ENCODE peak calls at places on chromosomes 3 and 15, in ten cellular contexts. One of them, this sample, is unnamed.

GRCh38 chr3:88003115-88003755 is 55.6 kb downstream of the CGGBP1 start:
- DNase-seq in stimulated activated naive CD8-positive, alpha-beta T cell treated with anti-CD3 and anti-CD28 coated beads, Interleukin-15, Interleukin-2, amounts not matched to agents 100 U/mL and 50 U/mL, for 24 hours: peak
- DNase-seq in GM12864: no peak
- DNase-seq in brain microvascular endothelial cell: peak
- DNase-seq in GM23248: peak
- DNase-seq in astrocyte of the spinal cord: peak
- DNase-seq in left lung: no peak
- DNase-seq in RWPE1: peak
- DNase-seq in AG10803: peak
- DNase-seq in cardiac fibroblast: peak
- DNase-seq in this sample: no peak

GRCh38 chr15:27847775-27848710 is 251.1 kb downstream of the OCA2 start:
- DNase-seq in stimulated activated naive CD8-positive, alpha-beta T cell treated with anti-CD3 and anti-CD28 coated beads, Interleukin-15, Interleukin-2, amounts not matched to agents 100 U/mL and 50 U/mL, for 24 hours: no peak
- DNase-seq in GM12864: no peak
- DNase-seq in brain microvascular endothelial cell: no peak
- DNase-seq in GM23248: no peak
- DNase-seq in astrocyte of the spinal cord: no peak
- DNase-seq in left lung: peak
- DNase-seq in RWPE1: no peak
- DNase-seq in AG10803: no peak
- DNase-seq in cardiac fibroblast: no peak
- DNase-seq in this sample: no peak

GRCh38 chr3:141275973-141276372 is 44.3 kb downstream of the PXYLP1 start:
- DNase-seq in stimulated activated naive CD8-positive, alpha-beta T cell treated with anti-CD3 and anti-CD28 coated beads, Interleukin-15, Interleukin-2, amounts not matched to agents 100 U/mL and 50 U/mL, for 24 hours: no peak
- DNase-seq in GM12864: no peak
- DNase-seq in brain microvascular endothelial cell: peak
- DNase-seq in GM23248: peak
- DNase-seq in astrocyte of the spinal cord: no peak
- DNase-seq in left lung: no peak
- DNase-seq in RWPE1: peak
- DNase-seq in AG10803: no peak
- DNase-seq in cardiac fibroblast: peak
- DNase-seq in this sample: no peak

GRCh38 chr3:11668243-11669232 is 24.8 kb upstream of the VGLL4 start:
- DNase-seq in stimulated activated naive CD8-positive, alpha-beta T cell treated with anti-CD3 and anti-CD28 coated beads, Interleukin-15, Interleukin-2, amounts not matched to agents 100 U/mL and 50 U/mL, for 24 hours: no peak
- DNase-seq in GM12864: no peak
- DNase-seq in brain microvascular endothelial cell: no peak
- DNase-seq in GM23248: peak
- DNase-seq in astrocyte of the spinal cord: no peak
- DNase-seq in left lung: no peak
- DNase-seq in RWPE1: no peak
- DNase-seq in AG10803: peak
- DNase-seq in cardiac fibroblast: peak
- DNase-seq in this sample: no peak

GRCh38 chr15:70351391-70351790 is 253.7 kb upstream of the TLE3 start:
- DNase-seq in stimulated activated naive CD8-positive, alpha-beta T cell treated with anti-CD3 and anti-CD28 coated beads, Interleukin-15, Interleukin-2, amounts not matched to agents 100 U/mL and 50 U/mL, for 24 hours: no peak
- DNase-seq in GM12864: no peak
- DNase-seq in brain microvascular endothelial cell: no peak
- DNase-seq in GM23248: no peak
- DNase-seq in astrocyte of the spinal cord: no peak
- DNase-seq in left lung: no peak
- DNase-seq in RWPE1: no peak
- DNase-seq in AG10803: no peak
- DNase-seq in cardiac fibroblast: no peak
- DNase-seq in this sample: no peak

GRCh38 chr3:126394179-126394976 is at the start of gene CFAP100:
- DNase-seq in stimulated activated naive CD8-positive, alpha-beta T cell treated with anti-CD3 and anti-CD28 coated beads, Interleukin-15, Interleukin-2, amounts not matched to agents 100 U/mL and 50 U/mL, for 24 hours: no peak
- DNase-seq in GM12864: no peak
- DNase-seq in brain microvascular endothelial cell: peak
- DNase-seq in GM23248: peak
- DNase-seq in astrocyte of the spinal cord: peak
- DNase-seq in left lung: peak
- DNase-seq in RWPE1: no peak
- DNase-seq in AG10803: peak
- DNase-seq in cardiac fibroblast: peak
- DNase-seq in this sample: no peak

GRCh38 chr3:127212231-127212630 is 19.3 kb downstream of the PRR23E start:
- DNase-seq in stimulated activated naive CD8-positive, alpha-beta T cell treated with anti-CD3 and anti-CD28 coated beads, Interleukin-15, Interleukin-2, amounts not matched to agents 100 U/mL and 50 U/mL, for 24 hours: no peak
- DNase-seq in GM12864: no peak
- DNase-seq in brain microvascular endothelial cell: no peak
- DNase-seq in GM23248: no peak
- DNase-seq in astrocyte of the spinal cord: no peak
- DNase-seq in left lung: no peak
- DNase-seq in RWPE1: no peak
- DNase-seq in AG10803: no peak
- DNase-seq in cardiac fibroblast: no peak
- DNase-seq in this sample: no peak

GRCh38 chr3:152257246-152258074 is 11.3 kb upstream of the MBNL1 start:
- DNase-seq in stimulated activated naive CD8-positive, alpha-beta T cell treated with anti-CD3 and anti-CD28 coated beads, Interleukin-15, Interleukin-2, amounts not matched to agents 100 U/mL and 50 U/mL, for 24 hours: no peak
- DNase-seq in GM12864: peak
- DNase-seq in brain microvascular endothelial cell: peak
- DNase-seq in GM23248: peak
- DNase-seq in astrocyte of the spinal cord: peak
- DNase-seq in left lung: no peak
- DNase-seq in RWPE1: no peak
- DNase-seq in AG10803: no peak
- DNase-seq in cardiac fibroblast: peak
- DNase-seq in this sample: no peak

GRCh38 chr3:189813652-189814245 is 182.6 kb downstream of the TP63 start:
- DNase-seq in stimulated activated naive CD8-positive, alpha-beta T cell treated with anti-CD3 and anti-CD28 coated beads, Interleukin-15, Interleukin-2, amounts not matched to agents 100 U/mL and 50 U/mL, for 24 hours: no peak
- DNase-seq in GM12864: no peak
- DNase-seq in brain microvascular endothelial cell: no peak
- DNase-seq in GM23248: no peak
- DNase-seq in astrocyte of the spinal cord: no peak
- DNase-seq in left lung: peak
- DNase-seq in RWPE1: no peak
- DNase-seq in AG10803: no peak
- DNase-seq in cardiac fibroblast: no peak
- DNase-seq in this sample: no peak

GRCh38 chr3:10173926-10174435 is 9.3 kb downstream of the IRAK2 start:
- DNase-seq in stimulated activated naive CD8-positive, alpha-beta T cell treated with anti-CD3 and anti-CD28 coated beads, Interleukin-15, Interleukin-2, amounts not matched to agents 100 U/mL and 50 U/mL, for 24 hours: no peak
- DNase-seq in GM12864: no peak
- DNase-seq in brain microvascular endothelial cell: peak
- DNase-seq in GM23248: peak
- DNase-seq in astrocyte of the spinal cord: peak
- DNase-seq in left lung: peak
- DNase-seq in RWPE1: no peak
- DNase-seq in AG10803: peak
- DNase-seq in cardiac fibroblast: peak
- DNase-seq in this sample: peak

GRCh38 chr15:69153067-69153466 is 7.4 kb upstream of the GLCE start:
- DNase-seq in stimulated activated naive CD8-positive, alpha-beta T cell treated with anti-CD3 and anti-CD28 coated beads, Interleukin-15, Interleukin-2, amounts not matched to agents 100 U/mL and 50 U/mL, for 24 hours: no peak
- DNase-seq in GM12864: no peak
- DNase-seq in brain microvascular endothelial cell: no peak
- DNase-seq in GM23248: no peak
- DNase-seq in astrocyte of the spinal cord: no peak
- DNase-seq in left lung: no peak
- DNase-seq in RWPE1: no peak
- DNase-seq in AG10803: no peak
- DNase-seq in cardiac fibroblast: no peak
- DNase-seq in this sample: no peak

GRCh38 chr3:138043266-138044029 is 33.5 kb downstream of the CLDN18 start:
- DNase-seq in stimulated activated naive CD8-positive, alpha-beta T cell treated with anti-CD3 and anti-CD28 coated beads, Interleukin-15, Interleukin-2, amounts not matched to agents 100 U/mL and 50 U/mL, for 24 hours: no peak
- DNase-seq in GM12864: no peak
- DNase-seq in brain microvascular endothelial cell: peak
- DNase-seq in GM23248: peak
- DNase-seq in astrocyte of the spinal cord: peak
- DNase-seq in left lung: no peak
- DNase-seq in RWPE1: peak
- DNase-seq in AG10803: peak
- DNase-seq in cardiac fibroblast: peak
- DNase-seq in this sample: no peak

GRCh38 chr15:39096608-39097007 is 484.3 kb upstream of the THBS1 start:
- DNase-seq in stimulated activated naive CD8-positive, alpha-beta T cell treated with anti-CD3 and anti-CD28 coated beads, Interleukin-15, Interleukin-2, amounts not matched to agents 100 U/mL and 50 U/mL, for 24 hours: no peak
- DNase-seq in GM12864: no peak
- DNase-seq in brain microvascular endothelial cell: no peak
- DNase-seq in GM23248: no peak
- DNase-seq in astrocyte of the spinal cord: no peak
- DNase-seq in left lung: no peak
- DNase-seq in RWPE1: no peak
- DNase-seq in AG10803: peak
- DNase-seq in cardiac fibroblast: no peak
- DNase-seq in this sample: no peak

GRCh38 chr3:104437131-104437750 is 929.5 kb upstream of the ALCAM start:
- DNase-seq in stimulated activated naive CD8-positive, alpha-beta T cell treated with anti-CD3 and anti-CD28 coated beads, Interleukin-15, Interleukin-2, amounts not matched to agents 100 U/mL and 50 U/mL, for 24 hours: no peak
- DNase-seq in GM12864: no peak
- DNase-seq in brain microvascular endothelial cell: peak
- DNase-seq in GM23248: peak
- DNase-seq in astrocyte of the spinal cord: peak
- DNase-seq in left lung: no peak
- DNase-seq in RWPE1: no peak
- DNase-seq in AG10803: peak
- DNase-seq in cardiac fibroblast: peak
- DNase-seq in this sample: peak

GRCh38 chr3:190048831-190049541 is 71.7 kb downstream of the P3H2 start:
- DNase-seq in stimulated activated naive CD8-positive, alpha-beta T cell treated with anti-CD3 and anti-CD28 coated beads, Interleukin-15, Interleukin-2, amounts not matched to agents 100 U/mL and 50 U/mL, for 24 hours: no peak
- DNase-seq in GM12864: no peak
- DNase-seq in brain microvascular endothelial cell: peak
- DNase-seq in GM23248: peak
- DNase-seq in astrocyte of the spinal cord: peak
- DNase-seq in left lung: no peak
- DNase-seq in RWPE1: peak
- DNase-seq in AG10803: peak
- DNase-seq in cardiac fibroblast: peak
- DNase-seq in this sample: no peak

GRCh38 chr3:55750525-55750924 is 263.4 kb upstream of the WNT5A start:
- DNase-seq in stimulated activated naive CD8-positive, alpha-beta T cell treated with anti-CD3 and anti-CD28 coated beads, Interleukin-15, Interleukin-2, amounts not matched to agents 100 U/mL and 50 U/mL, for 24 hours: no peak
- DNase-seq in GM12864: no peak
- DNase-seq in brain microvascular endothelial cell: peak
- DNase-seq in GM23248: peak
- DNase-seq in astrocyte of the spinal cord: peak
- DNase-seq in left lung: peak
- DNase-seq in RWPE1: peak
- DNase-seq in AG10803: peak
- DNase-seq in cardiac fibroblast: peak
- DNase-seq in this sample: peak

GRCh38 chr3:157226173-157226847 is 66.4 kb upstream of the CCNL1 start:
- DNase-seq in stimulated activated naive CD8-positive, alpha-beta T cell treated with anti-CD3 and anti-CD28 coated beads, Interleukin-15, Interleukin-2, amounts not matched to agents 100 U/mL and 50 U/mL, for 24 hours: no peak
- DNase-seq in GM12864: no peak
- DNase-seq in brain microvascular endothelial cell: no peak
- DNase-seq in GM23248: peak
- DNase-seq in astrocyte of the spinal cord: no peak
- DNase-seq in left lung: no peak
- DNase-seq in RWPE1: no peak
- DNase-seq in AG10803: peak
- DNase-seq in cardiac fibroblast: peak
- DNase-seq in this sample: no peak

GRCh38 chr3:15284121-15284889 is 48.1 kb downstream of the SH3BP5 start:
- DNase-seq in stimulated activated naive CD8-positive, alpha-beta T cell treated with anti-CD3 and anti-CD28 coated beads, Interleukin-15, Interleukin-2, amounts not matched to agents 100 U/mL and 50 U/mL, for 24 hours: no peak
- DNase-seq in GM12864: no peak
- DNase-seq in brain microvascular endothelial cell: no peak
- DNase-seq in GM23248: peak
- DNase-seq in astrocyte of the spinal cord: no peak
- DNase-seq in left lung: no peak
- DNase-seq in RWPE1: no peak
- DNase-seq in AG10803: peak
- DNase-seq in cardiac fibroblast: peak
- DNase-seq in this sample: no peak

GRCh38 chr3:193190387-193190786 is 50.6 kb upstream of the PLAAT1 start:
- DNase-seq in stimulated activated naive CD8-positive, alpha-beta T cell treated with anti-CD3 and anti-CD28 coated beads, Interleukin-15, Interleukin-2, amounts not matched to agents 100 U/mL and 50 U/mL, for 24 hours: no peak
- DNase-seq in GM12864: peak
- DNase-seq in brain microvascular endothelial cell: no peak
- DNase-seq in GM23248: peak
- DNase-seq in astrocyte of the spinal cord: peak
- DNase-seq in left lung: no peak
- DNase-seq in RWPE1: no peak
- DNase-seq in AG10803: no peak
- DNase-seq in cardiac fibroblast: no peak
- DNase-seq in this sample: no peak

GRCh38 chr15:88864861-88865497 is 30.4 kb downstream of the HAPLN3 start:
- DNase-seq in stimulated activated naive CD8-positive, alpha-beta T cell treated with anti-CD3 and anti-CD28 coated beads, Interleukin-15, Interleukin-2, amounts not matched to agents 100 U/mL and 50 U/mL, for 24 hours: no peak
- DNase-seq in GM12864: no peak
- DNase-seq in brain microvascular endothelial cell: no peak
- DNase-seq in GM23248: no peak
- DNase-seq in astrocyte of the spinal cord: no peak
- DNase-seq in left lung: no peak
- DNase-seq in RWPE1: no peak
- DNase-seq in AG10803: no peak
- DNase-seq in cardiac fibroblast: no peak
- DNase-seq in this sample: no peak

GRCh38 chr3:183269345-183269744 is 16.3 kb downstream of the B3GNT5 start:
- DNase-seq in stimulated activated naive CD8-positive, alpha-beta T cell treated with anti-CD3 and anti-CD28 coated beads, Interleukin-15, Interleukin-2, amounts not matched to agents 100 U/mL and 50 U/mL, for 24 hours: no peak
- DNase-seq in GM12864: no peak
- DNase-seq in brain microvascular endothelial cell: no peak
- DNase-seq in GM23248: no peak
- DNase-seq in astrocyte of the spinal cord: no peak
- DNase-seq in left lung: no peak
- DNase-seq in RWPE1: no peak
- DNase-seq in AG10803: no peak
- DNase-seq in cardiac fibroblast: no peak
- DNase-seq in this sample: no peak

GRCh38 chr3:57659810-57660439 is 33.0 kb downstream of the DENND6A start:
- DNase-seq in stimulated activated naive CD8-positive, alpha-beta T cell treated with anti-CD3 and anti-CD28 coated beads, Interleukin-15, Interleukin-2, amounts not matched to agents 100 U/mL and 50 U/mL, for 24 hours: no peak
- DNase-seq in GM12864: no peak
- DNase-seq in brain microvascular endothelial cell: no peak
- DNase-seq in GM23248: peak
- DNase-seq in astrocyte of the spinal cord: no peak
- DNase-seq in left lung: no peak
- DNase-seq in RWPE1: no peak
- DNase-seq in AG10803: no peak
- DNase-seq in cardiac fibroblast: peak
- DNase-seq in this sample: no peak

GRCh38 chr15:56765252-56765651 is 31.9 kb upstream of the ZNF280D start:
- DNase-seq in stimulated activated naive CD8-positive, alpha-beta T cell treated with anti-CD3 and anti-CD28 coated beads, Interleukin-15, Interleukin-2, amounts not matched to agents 100 U/mL and 50 U/mL, for 24 hours: no peak
- DNase-seq in GM12864: no peak
- DNase-seq in brain microvascular endothelial cell: peak
- DNase-seq in GM23248: peak
- DNase-seq in astrocyte of the spinal cord: peak
- DNase-seq in left lung: no peak
- DNase-seq in RWPE1: no peak
- DNase-seq in AG10803: peak
- DNase-seq in cardiac fibroblast: peak
- DNase-seq in this sample: no peak

GRCh38 chr15:81189583-81190283 is 6.9 kb upstream of the IL16 start:
- DNase-seq in stimulated activated naive CD8-positive, alpha-beta T cell treated with anti-CD3 and anti-CD28 coated beads, Interleukin-15, Interleukin-2, amounts not matched to agents 100 U/mL and 50 U/mL, for 24 hours: no peak
- DNase-seq in GM12864: no peak
- DNase-seq in brain microvascular endothelial cell: peak
- DNase-seq in GM23248: peak
- DNase-seq in astrocyte of the spinal cord: peak
- DNase-seq in left lung: no peak
- DNase-seq in RWPE1: peak
- DNase-seq in AG10803: peak
- DNase-seq in cardiac fibroblast: peak
- DNase-seq in this sample: no peak

GRCh38 chr3:149536429-149536828 is 61.9 kb downstream of the TM4SF4 start:
- DNase-seq in stimulated activated naive CD8-positive, alpha-beta T cell treated with anti-CD3 and anti-CD28 coated beads, Interleukin-15, Interleukin-2, amounts not matched to agents 100 U/mL and 50 U/mL, for 24 hours: no peak
- DNase-seq in GM12864: no peak
- DNase-seq in brain microvascular endothelial cell: peak
- DNase-seq in GM23248: peak
- DNase-seq in astrocyte of the spinal cord: peak
- DNase-seq in left lung: peak
- DNase-seq in RWPE1: no peak
- DNase-seq in AG10803: peak
- DNase-seq in cardiac fibroblast: peak
- DNase-seq in this sample: no peak

This sample was measured in epithelial cell of proximal tubule.